ENCODE peak calls at places on chromosomes 5 and 9, in six cellular contexts. M is NCI-H187 treated with DMSO at 0.1 percent for 48 hours; T is astrocyte of the spinal cord; E is iPS-NIHi11; Z is left cardiac atrium; A is stimulated activated CD8-positive, alpha-beta memory T cell treated with anti-CD3 and anti-CD28 coated beads, Interleukin-12 subunit alpha, Interleukin-12 subunit beta, amount 100 ng/mL, for 1 hour. V is an unnamed sample.

GRCh38 chr5:71971862-71972261 is 135.4 kb upstream of the MAP1B start:
- DNase-seq in Z (no peak), A (no peak), E (no peak), M (no peak), T (no peak), V (no peak)

GRCh38 chr5:155947394-155948062 is 379.4 kb upstream of the SGCD start:
- DNase-seq in M (no peak), E (no peak), A (no peak), Z (no peak), T (no peak), V (no peak)

GRCh38 chr5:88769165-88769564 is 113.8 kb downstream of the MEF2C start:
- DNase-seq in Z (no peak), T (peak), A (no peak), M (no peak), E (no peak), V (no peak)

GRCh38 chr5:33631786-33632185 is 191.0 kb downstream of the TARS1 start:
- DNase-seq in M (no peak), E (no peak), A (no peak), Z (no peak), T (peak), V (no peak)

GRCh38 chr5:173513521-173513991 is 102.9 kb downstream of the BOD1 start:
- DNase-seq in Z (no peak), M (no peak), A (no peak), T (peak), E (no peak), V (no peak)

GRCh38 chr9:69137311-69137710 is 36.8 kb upstream of the TJP2 start:
- DNase-seq in E (no peak), Z (no peak), M (no peak), T (no peak), A (no peak), V (peak)

GRCh38 chr5:158039441-158039840 is 180.5 kb upstream of the CLINT1 start:
- DNase-seq in Z (no peak), E (no peak), M (no peak), A (no peak), T (no peak), V (no peak)

GRCh38 chr9:91522496-91522895 is 98.9 kb upstream of the NFIL3 start:
- DNase-seq in M (no peak), E (no peak), Z (no peak), T (no peak), A (no peak), V (no peak)

GRCh38 chr9:109629615-109630014 is 131.5 kb upstream of the PTPN3 start:
- DNase-seq in M (no peak), T (no peak), A (no peak), Z (no peak), E (no peak), V (no peak)

GRCh38 chr9:137028281-137029057 is 432 bp upstream of the ABCA2 start:
- DNase-seq in T (no peak), Z (peak), M (no peak), E (peak), A (peak), V (peak)

GRCh38 chr9:135901036-135901758 is 6.1 kb downstream of the CAMSAP1 start:
- DNase-seq in E (no peak), T (no peak), Z (no peak), M (no peak), A (no peak), V (no peak)

GRCh38 chr5:103474671-103475070 is 87.9 kb downstream of the NUDT12 start:
- DNase-seq in E (no peak), Z (no peak), M (no peak), A (no peak), T (no peak), V (no peak)

GRCh38 chr5:130135506-130135905 is 231.2 kb downstream of the CHSY3 start:
- DNase-seq in M (no peak), E (no peak), T (peak), A (no peak), Z (no peak), V (no peak)

GRCh38 chr9:107491081-107492053 is 1.8 kb upstream of the KLF4 start:
- DNase-seq in T (no peak), M (no peak), A (no peak), E (peak), Z (peak), V (peak)

GRCh38 chr5:111447822-111448221 is 64.5 kb downstream of the STARD4 start:
- DNase-seq in T (no peak), M (peak), Z (no peak), A (no peak), E (no peak), V (peak)

GRCh38 chr5:69219939-69220338 is 14.7 kb upstream of the CDK7 start:
- DNase-seq in M (no peak), T (no peak), E (no peak), A (no peak), Z (no peak), V (no peak)

GRCh38 chr5:119582987-119583386 is 46.4 kb upstream of the FAM170A start:
- DNase-seq in E (peak), A (no peak), M (no peak), T (no peak), Z (no peak), V (no peak)

GRCh38 chr9:135978650-135979461 is 17.7 kb upstream of the UBAC1 start:
- DNase-seq in A (peak), M (no peak), Z (no peak), T (no peak), E (no peak), V (no peak)

GRCh38 chr9:129620669-129621295 is at the start of gene C9orf50:
- DNase-seq in E (no peak), T (no peak), M (no peak), A (no peak), Z (no peak), V (no peak)

GRCh38 chr5:173472164-173472563 is 143.9 kb upstream of the STC2 start:
- DNase-seq in Z (peak), E (peak), A (no peak), T (peak), M (no peak), V (no peak)

GRCh38 chr9:128824911-128825310 is 4.7 kb downstream of the SPOUT1 start:
- DNase-seq in T (no peak), A (no peak), M (no peak), Z (no peak), E (no peak), V (no peak)

GRCh38 chr9:107905313-107906027 is 415.9 kb upstream of the KLF4 start:
- DNase-seq in Z (no peak), E (no peak), T (no peak), A (no peak), M (no peak), V (no peak)

GRCh38 chr5:133944263-133945230 is 23.9 kb downstream of the C5orf15 start:
- DNase-seq in E (peak), Z (no peak), A (peak), M (no peak), T (peak), V (peak)

GRCh38 chr9:131714161-131714646 is 25.7 kb downstream of the RAPGEF1 start:
- DNase-seq in E (no peak), Z (peak), M (no peak), A (no peak), T (peak), V (no peak)

GRCh38 chr9:117224676-117225075 is 190.2 kb downstream of the ASTN2 start:
- DNase-seq in E (no peak), T (no peak), Z (no peak), M (peak), A (no peak), V (no peak)

GRCh38 chr9:119088002-119088401 is 281.2 kb downstream of the BRINP1 start:
- DNase-seq in T (no peak), Z (no peak), E (no peak), A (no peak), M (no peak), V (no peak)

GRCh38 chr5:84599964-84600363 is 215.3 kb upstream of the EDIL3 start:
- DNase-seq in E (no peak), Z (no peak), A (no peak), T (no peak), M (no peak), V (no peak)

GRCh38 chr5:91383956-91384300 is 811 bp upstream of the ARRDC3 start:
- DNase-seq in Z (no peak), A (no peak), M (no peak), E (peak), T (no peak), V (peak)

GRCh38 chr5:131375351-131375750 is 111.5 kb downstream of the CDC42SE2 start:
- DNase-seq in M (no peak), E (no peak), A (no peak), T (no peak), Z (no peak), V (no peak)

GRCh38 chr9:32581512-32582143 is 8.7 kb upstream of the NDUFB6 start:
- DNase-seq in T (peak), Z (no peak), E (peak), M (no peak), A (no peak), V (peak)

GRCh38 chr9:127452481-127453092 is 1.3 kb downstream of the LRSAM1 start:
- DNase-seq in T (peak), E (no peak), A (no peak), Z (peak), M (no peak), V (no peak)

GRCh38 chr5:74149395-74149794 is 491.1 kb downstream of the ENC1 start:
- DNase-seq in E (no peak), T (peak), Z (peak), A (no peak), M (no peak), V (no peak)

GRCh38 chr9:121725008-121725795 is 73.8 kb downstream of the DAB2IP start:
- DNase-seq in A (no peak), E (no peak), M (no peak), T (peak), Z (peak), V (peak)

GRCh38 chr9:110922145-110922544 is 116.1 kb downstream of the LPAR1 start:
- DNase-seq in A (no peak), Z (no peak), M (no peak), E (no peak), T (peak), V (no peak)

GRCh38 chr5:53173083-53173482 is 63.5 kb upstream of the MOCS2 start:
- DNase-seq in M (no peak), Z (no peak), E (no peak), A (no peak), T (no peak), V (no peak)

GRCh38 chr9:120385606-120386389 is 194.2 kb downstream of the CDK5RAP2 start:
- DNase-seq in T (no peak), M (no peak), Z (no peak), A (no peak), E (no peak), V (no peak)

GRCh38 chr9:7780261-7780988 is 19.2 kb downstream of the DMAC1 start:
- DNase-seq in Z (no peak), T (peak), M (no peak), A (no peak), E (no peak), V (no peak)

GRCh38 chr9:121259498-121259897 is 8.5 kb upstream of the GSN start:
- DNase-seq in E (no peak), M (no peak), A (no peak), T (no peak), Z (no peak), V (no peak)